ENCODE peak calls at places on chromosomes 16 and 17, in six cellular contexts. Q, S, X, P, K and V are unnamed samples. For H3K9me3 and H3K4me1, the result is how much of the 10 kb centered on the place peaks cover.

GRCh38 chr17:50583636-50584035 is 23.1 kb downstream of the CACNA1G start:
- DNase-seq in X (no peak), K (no peak), S (no peak), Q (no peak), P (no peak), V (peak)

GRCh38 chr17:45784583-45785372 is 658 bp downstream of the CRHR1 start:
- DNase-seq in P (no peak), S (peak), Q (no peak), X (peak), K (peak), V (no peak)

GRCh38 chr17:48441231-48441711 is 11.3 kb upstream of the SKAP1 start:
- DNase-seq in K (no peak), Q (no peak), X (no peak), P (no peak), S (no peak), V (no peak)

GRCh38 chr16:57807968-57808528 is 5.8 kb upstream of the KIFC3 start:
- DNase-seq in S (peak), Q (peak), K (peak), X (peak), P (peak), V (peak)

GRCh38 chr17:72151565-72152391 is 31.0 kb downstream of the SOX9 start:
- DNase-seq in P (no peak), K (peak), Q (no peak), S (peak), X (no peak), V (peak)

GRCh38 chr17:69350911-69351310 is 24.0 kb upstream of the ABCA5 start:
- DNase-seq in Q (peak), K (no peak), P (no peak), S (no peak), X (no peak), V (no peak)

GRCh38 chr17:34499576-34499975 is 79.8 kb upstream of the TMEM132E start:
- DNase-seq in X (no peak), P (no peak), S (no peak), Q (no peak), K (no peak), V (no peak)

GRCh38 chr17:8288336-8289102 is at the start of gene RANGRF:
- DNase-seq in K (peak), S (peak), X (peak), P (peak), Q (peak), V (peak)

GRCh38 chr17:82439829-82440365 is 10.7 kb downstream of the CYBC1 start:
- DNase-seq in K (no peak), X (no peak), Q (no peak), P (no peak), S (no peak), V (no peak)

GRCh38 chr16:15427648-15428239 is 6.6 kb upstream of the BMERB1 start:
- DNase-seq in X (peak), S (peak), K (peak), P (peak), Q (no peak), V (peak)

DNA sequence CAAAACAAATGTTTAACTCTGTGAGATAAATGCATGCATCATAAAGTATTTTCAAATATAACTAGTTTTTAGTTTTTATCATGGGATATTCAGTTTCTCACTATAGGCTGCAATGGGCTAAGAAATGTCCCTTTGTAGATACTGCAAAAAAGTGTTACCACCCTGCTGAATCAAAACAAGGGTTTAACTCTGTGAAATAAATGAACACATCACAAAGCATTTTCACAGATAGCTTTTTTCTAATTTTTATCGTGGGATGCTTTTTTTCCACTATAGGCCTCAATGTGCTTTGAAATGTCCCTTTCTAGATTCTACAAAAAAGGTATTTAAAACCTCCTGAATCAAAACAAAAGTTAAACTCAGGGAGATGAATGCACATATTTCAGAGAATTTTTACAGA is 541.1 kb downstream of the KCNJ18 start:
- DNase-seq in K (no peak), X (no peak), P (no peak), Q (no peak), S (no peak), V (no peak)
- H3K9me3 ChIP-seq in K (under half), X (under half), P (under half), Q (under half), S (under half), V (under half)

DNA sequence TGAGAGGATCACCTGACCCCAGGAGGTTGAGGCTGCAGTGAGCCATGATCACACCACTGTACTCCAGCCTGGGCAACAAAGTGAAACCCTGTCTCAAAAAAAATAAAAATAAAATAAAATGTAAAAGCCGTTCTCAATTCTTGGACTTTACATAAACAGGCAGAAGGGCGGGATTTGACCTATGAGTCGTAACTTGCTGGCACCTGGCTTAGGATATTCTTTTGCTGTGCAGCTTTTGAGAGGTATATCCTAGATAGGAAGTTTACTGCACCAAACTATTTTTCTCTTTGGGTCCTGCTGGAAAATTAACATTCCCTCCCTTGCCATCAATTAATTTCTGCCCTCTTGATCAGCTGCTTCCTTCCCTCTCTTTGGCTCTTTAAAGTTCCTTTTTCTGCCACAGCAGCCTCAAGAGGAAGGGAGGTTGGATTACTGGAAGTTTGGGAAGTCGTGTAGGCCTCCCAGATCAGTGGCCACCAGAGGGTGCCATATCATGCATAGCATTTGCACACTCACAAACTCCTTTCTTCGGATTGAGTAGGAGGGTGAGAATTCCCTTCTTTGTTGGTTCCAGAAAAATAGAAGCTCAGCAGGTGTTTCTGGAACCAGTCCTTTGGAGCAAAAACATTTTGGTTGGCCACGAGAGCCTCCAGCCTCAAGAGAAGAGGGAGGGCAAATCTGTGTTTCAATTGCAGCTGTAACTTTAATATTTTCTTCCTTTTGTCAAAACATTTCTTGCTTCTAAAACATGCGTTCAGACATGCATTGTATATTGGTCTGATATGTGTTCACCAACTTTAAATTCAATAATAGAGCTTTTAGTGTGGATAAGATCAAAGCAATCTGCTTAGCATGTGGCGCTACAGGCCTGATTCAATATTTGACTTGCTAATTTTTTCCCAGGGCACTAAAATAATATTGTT is 147.3 kb downstream of the CCDC182 start:
- DNase-seq in S (peak), P (no peak), Q (no peak), X (peak), K (peak), V (peak)
- H3K4me1 ChIP-seq in S (under half), P (under half), Q (under half), X (under half), K (under half), V (under half)

GRCh38 chr16:23691483-23692189 is 12.9 kb downstream of the PLK1 start:
- DNase-seq in X (no peak), P (no peak), S (no peak), Q (no peak), K (no peak), V (no peak)
- H3K27ac ChIP-seq in X (no peak), P (no peak), S (no peak), Q (no peak), K (no peak), V (no peak)

GRCh38 chr16:48496571-48497095 is 111.4 kb upstream of the SIAH1 start:
- DNase-seq in P (no peak), Q (no peak), X (no peak), K (no peak), S (peak), V (no peak)

GRCh38 chr16:48498761-48499600 is 111.0 kb downstream of the N4BP1 start:
- DNase-seq in S (no peak), X (peak), P (peak), Q (no peak), K (peak), V (no peak)

GRCh38 chr16:48497932-48498760 is 111.8 kb downstream of the N4BP1 start:
- DNase-seq in Q (no peak), X (peak), S (no peak), K (no peak), P (no peak), V (peak)

GRCh38 chr16:48495303-48495702 is 110.1 kb upstream of the SIAH1 start:
- DNase-seq in Q (no peak), K (no peak), X (no peak), S (no peak), P (no peak), V (no peak)

DNA sequence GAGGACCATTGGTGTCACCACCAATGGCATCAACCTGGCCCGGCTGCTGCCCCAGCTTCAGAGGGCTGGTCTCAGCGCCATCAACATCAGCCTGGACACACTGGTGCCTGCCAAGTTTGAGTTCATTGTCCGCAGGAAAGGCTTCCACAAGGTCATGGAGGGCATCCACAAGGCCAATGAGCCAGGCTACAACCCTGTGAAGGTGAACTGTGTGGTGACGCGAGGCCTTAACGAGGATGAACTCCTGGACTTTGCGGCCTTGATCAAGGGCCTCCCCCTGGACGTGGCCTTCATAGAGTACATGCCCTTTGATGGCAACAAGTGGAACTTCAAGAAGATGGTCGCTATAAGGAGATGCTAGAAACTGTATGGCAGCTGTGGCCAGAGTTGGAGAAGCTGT is 111.9 kb upstream of the SIAH1 start:
- DNase-seq in Q (no peak), S (no peak), K (no peak), X (no peak), P (no peak), V (no peak)
- H3K9me3 ChIP-seq in Q (under half), S (under half), K (under half), X (under half), P (under half), V (under half)

GRCh38 chr17:1509255-1509943 is 7.0 kb downstream of the INPP5K start:
- DNase-seq in K (no peak), P (no peak), S (no peak), Q (no peak), X (no peak), V (no peak)

GRCh38 chr17:1511290-1511689 is 5.1 kb downstream of the INPP5K start:
- DNase-seq in Q (no peak), K (peak), X (no peak), P (peak), S (peak), V (peak)

GRCh38 chr17:1515640-1516402 is 591 bp downstream of the INPP5K start:
- DNase-seq in S (peak), K (peak), P (peak), X (peak), Q (peak), V (no peak)

GRCh38 chr17:1511756-1512321 is 4.6 kb downstream of the INPP5K start:
- DNase-seq in S (peak), Q (no peak), P (peak), K (peak), X (no peak), V (peak)

GRCh38 chr17:1512351-1512750 is 4.1 kb downstream of the INPP5K start:
- DNase-seq in K (no peak), Q (no peak), S (no peak), X (no peak), P (no peak), V (no peak)
- H3K4me1 ChIP-seq in K (under half), Q (under half), S (under half), X (under half), P (under half), V (under half)

GRCh38 chr17:77499699-77500435 is 359.1 kb downstream of the SEC14L1 start:
- DNase-seq in Q (no peak), S (no peak), K (no peak), P (peak), X (peak), V (peak)
- H3K27ac ChIP-seq in Q (no peak), S (no peak), K (no peak), P (no peak), X (no peak), V (no peak)

GRCh38 chr16:3602320-3602653 is 9.1 kb downstream of the SLX4 start:
- DNase-seq in Q (no peak), S (no peak), P (no peak), K (no peak), X (no peak), V (no peak)
- H3K9me3 ChIP-seq in Q (under half), S (under half), P (under half), K (under half), X (under half), V (under half)

GRCh38 chr16:2456551-2457153 is 3.3 kb upstream of the TEDC2 start:
- DNase-seq in P (no peak), K (no peak), Q (no peak), X (no peak), S (no peak), V (peak)
- H3K4me1 ChIP-seq in P (under half), K (under half), Q (under half), X (under half), S (under half), V (under half)

DNA sequence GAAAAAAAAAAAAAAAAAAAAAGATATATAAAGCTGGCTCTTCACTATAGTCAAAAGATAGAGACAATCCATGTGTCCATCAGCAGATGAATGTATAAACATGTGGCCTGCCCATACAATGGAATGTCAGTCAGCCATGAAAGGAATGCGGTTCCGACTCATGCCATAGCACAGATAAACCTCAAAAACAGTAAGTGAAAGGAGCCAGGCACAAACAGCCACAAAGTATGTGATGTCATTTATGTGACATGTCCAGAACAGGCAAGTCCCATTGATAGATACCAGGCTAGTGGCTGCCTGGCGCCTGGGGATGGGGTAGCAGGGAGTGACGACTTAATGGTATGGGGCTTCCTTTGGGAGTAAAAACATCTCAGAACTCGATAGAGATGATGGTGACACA is 155.7 kb downstream of the CMIP start:
- DNase-seq in X (no peak), Q (no peak), S (no peak), K (peak), P (no peak), V (no peak)
- H3K27ac ChIP-seq in X (no peak), Q (no peak), S (no peak), K (peak), P (no peak), V (no peak)

GRCh38 chr17:2549392-2550211 is 37.9 kb upstream of the METTL16 start:
- DNase-seq in Q (no peak), S (no peak), X (no peak), P (no peak), K (no peak), V (no peak)
- H3K9me3 ChIP-seq in Q (under half), S (under half), X (under half), P (under half), K (under half), V (under half)